ENCODE peak calls at places on chromosomes 3 and 15, in nine cellular contexts. R, N, J, M, A, H, B, L and Z are unnamed samples.

GRCh38 chr15:29636140-29636539 is 186.1 kb downstream of the TJP1 start:
- DNase-seq in B (no peak), L (no peak), J (no peak), H (no peak), N (no peak), A (no peak), M (no peak), R (no peak), Z (no peak)

GRCh38 chr3:111690242-111690641 is 95.1 kb upstream of the ZBED2 start:
- DNase-seq in B (no peak), L (peak), M (no peak), R (no peak), A (peak), H (no peak), J (no peak), N (no peak), Z (no peak)

GRCh38 chr3:179608931-179609720 is 4.5 kb downstream of the NDUFB5 start:
- DNase-seq in N (no peak), J (no peak), A (no peak), R (no peak), L (no peak), M (no peak), B (no peak), H (no peak), Z (no peak)

GRCh38 chr3:115713247-115713646 is 89.9 kb downstream of the GAP43 start:
- DNase-seq in H (no peak), N (no peak), M (peak), B (peak), R (no peak), L (peak), A (no peak), J (peak), Z (no peak)

GRCh38 chr3:123880998-123881561 is 3.1 kb downstream of the MYLK start:
- DNase-seq in A (no peak), L (peak), B (no peak), M (peak), J (no peak), N (no peak), R (no peak), H (no peak), Z (no peak)

GRCh38 chr3:169964176-169964575 is 2.4 kb upstream of the SEC62 start:
- DNase-seq in J (no peak), R (no peak), L (peak), A (no peak), N (no peak), B (no peak), H (no peak), M (peak), Z (no peak)

GRCh38 chr15:49323207-49323606 is 99.8 kb upstream of the FGF7 start:
- DNase-seq in N (no peak), B (no peak), J (no peak), R (no peak), H (no peak), A (no peak), M (no peak), L (no peak), Z (no peak)

GRCh38 chr3:84292113-84292512 is 666.7 kb upstream of the CADM2 start:
- DNase-seq in R (no peak), L (no peak), H (no peak), B (no peak), N (no peak), J (no peak), M (no peak), A (no peak), Z (peak)

GRCh38 chr15:97654677-97655076 is 305.8 kb upstream of the ARRDC4 start:
- DNase-seq in H (no peak), M (no peak), R (no peak), L (no peak), J (no peak), B (no peak), N (no peak), A (no peak), Z (no peak)

GRCh38 chr3:120743081-120743365 is 479 bp downstream of the GTF2E1 start:
- DNase-seq in N (no peak), H (no peak), M (peak), A (no peak), J (no peak), R (no peak), L (peak), B (no peak), Z (no peak)

GRCh38 chr3:55485208-55485791 is 1.8 kb downstream of the WNT5A start:
- DNase-seq in J (peak), L (peak), A (no peak), M (peak), H (peak), R (peak), B (peak), N (peak), Z (no peak)

GRCh38 chr3:114370537-114371174 is 76.8 kb downstream of the TIGIT start:
- DNase-seq in A (no peak), J (no peak), N (no peak), M (no peak), L (no peak), R (no peak), H (no peak), B (no peak), Z (no peak)

GRCh38 chr15:85759391-85759790 is 35.3 kb downstream of the KLHL25 start:
- DNase-seq in A (no peak), L (no peak), M (no peak), N (no peak), J (peak), R (no peak), H (no peak), B (no peak), Z (no peak)

GRCh38 chr3:177195941-177196472 is 1.3 kb downstream of the TBL1XR1 start:
- DNase-seq in J (no peak), R (no peak), N (peak), H (no peak), L (peak), A (no peak), B (no peak), M (no peak), Z (no peak)

GRCh38 chr3:106130384-106131084 is 261.7 kb upstream of the CBLB start:
- DNase-seq in A (peak), L (peak), M (peak), B (no peak), R (no peak), H (no peak), N (no peak), J (no peak), Z (no peak)

GRCh38 chr3:170054204-170054603 is 16.4 kb downstream of the GPR160 start:
- DNase-seq in M (peak), A (no peak), R (no peak), L (no peak), N (no peak), H (no peak), J (no peak), B (no peak), Z (no peak)

GRCh38 chr15:25469377-25469776 is 30.6 kb upstream of the UBE3A start:
- DNase-seq in B (no peak), A (no peak), L (no peak), N (no peak), R (no peak), M (peak), J (no peak), H (no peak), Z (peak)

GRCh38 chr15:35725353-35725752 is 179.4 kb upstream of the DPH6 start:
- DNase-seq in L (peak), H (no peak), J (no peak), B (no peak), N (no peak), R (no peak), A (no peak), M (peak), Z (no peak)

GRCh38 chr3:177604181-177604580 is 406.9 kb upstream of the TBL1XR1 start:
- DNase-seq in A (no peak), J (no peak), M (no peak), B (no peak), L (no peak), H (no peak), R (no peak), N (no peak), Z (no peak)

GRCh38 chr15:72796515-72797337 is 13.2 kb upstream of the ADPGK start:
- DNase-seq in A (no peak), B (peak), H (no peak), N (peak), J (peak), M (peak), R (peak), L (peak), Z (no peak)

GRCh38 chr15:76338555-76339301 is 2.2 kb downstream of the ISL2 start:
- DNase-seq in A (no peak), M (no peak), J (no peak), R (no peak), H (no peak), L (no peak), N (no peak), B (no peak), Z (no peak)

GRCh38 chr3:11132861-11133260 is 21.4 kb upstream of the HRH1 start:
- DNase-seq in L (no peak), N (no peak), B (no peak), R (no peak), H (no peak), J (no peak), M (no peak), A (no peak), Z (no peak)

GRCh38 chr3:169122407-169122806 is 541.1 kb downstream of the MECOM start:
- DNase-seq in N (no peak), H (no peak), B (no peak), M (no peak), L (no peak), R (no peak), J (no peak), A (no peak), Z (no peak)

GRCh38 chr3:187291512-187292132 is at the start of gene MASP1:
- DNase-seq in L (peak), H (no peak), M (no peak), N (no peak), R (no peak), B (peak), J (peak), A (no peak), Z (no peak)
- H3K4me3 ChIP-seq in L (peak), H (peak), M (no peak), N (no peak), R (peak), B (no peak), J (peak), A (peak), Z (no peak)

DNA sequence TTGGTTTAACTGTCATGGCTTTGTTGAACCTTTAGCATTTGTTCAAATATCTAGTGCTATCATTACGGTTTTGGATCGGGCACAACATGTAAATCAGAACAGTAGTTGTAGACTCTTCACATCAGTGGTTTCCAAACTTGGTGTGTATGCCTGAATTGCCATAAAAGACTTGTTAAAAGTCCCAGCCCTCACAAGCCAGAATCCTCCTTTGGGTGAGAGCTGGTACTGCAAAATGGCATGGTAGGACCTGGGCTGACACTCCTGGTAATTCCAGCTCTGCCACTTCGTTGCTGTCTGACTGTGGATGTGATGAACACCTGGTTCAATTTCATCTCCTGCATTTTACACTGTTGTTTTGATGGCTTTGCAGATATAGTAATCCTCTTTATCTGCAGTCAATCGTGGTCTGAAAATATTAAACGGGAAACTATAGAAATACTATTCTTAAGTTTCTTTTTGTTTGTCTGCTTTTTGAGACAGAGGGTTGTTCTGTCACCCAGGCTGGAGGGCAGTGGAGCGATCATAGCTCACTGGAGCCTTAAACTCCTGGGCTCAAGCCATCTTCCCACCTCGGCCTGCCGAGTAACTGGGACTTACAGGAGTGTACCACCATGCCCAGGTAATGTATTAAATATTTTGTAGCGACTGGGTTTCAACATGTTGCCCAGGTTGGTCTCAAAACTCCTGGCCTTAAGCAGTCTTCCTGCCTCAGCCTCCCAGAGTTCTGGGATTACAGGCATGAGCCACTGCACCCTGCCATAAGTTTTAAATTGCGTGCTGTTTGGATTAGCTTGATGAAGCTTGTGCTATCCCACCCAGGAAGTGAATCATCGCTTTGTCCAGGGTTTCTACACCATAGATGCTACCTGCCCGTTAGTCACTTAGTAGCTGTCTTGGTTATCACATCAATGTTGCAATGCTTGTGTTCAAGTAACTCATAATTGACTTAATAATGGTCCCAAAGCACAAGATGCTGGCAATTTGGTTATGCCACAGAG is 61.6 kb downstream of the RAB7A start:
- DNase-seq in J (no peak), L (peak), R (no peak), M (peak), H (no peak), B (no peak), A (no peak), N (peak), Z (peak)
- H3K4me3 ChIP-seq in J (no peak), L (no peak), R (no peak), M (no peak), H (no peak), B (no peak), A (no peak), N (peak), Z (no peak)

GRCh38 chr3:21751891-21752290 is 881 bp upstream of the ZNF385D start:
- DNase-seq in M (no peak), N (no peak), A (no peak), L (peak), H (no peak), J (no peak), R (no peak), B (no peak), Z (no peak)

GRCh38 chr3:21750831-21751391 is at the start of gene ZNF385D:
- DNase-seq in L (peak), J (peak), A (no peak), B (peak), R (peak), H (peak), M (peak), N (no peak), Z (no peak)

GRCh38 chr3:21745971-21746370 is 5.0 kb downstream of the ZNF385D start:
- DNase-seq in A (no peak), J (no peak), B (no peak), L (peak), M (peak), N (no peak), H (no peak), R (no peak), Z (no peak)

GRCh38 chr3:21750291-21750690 is 719 bp downstream of the ZNF385D start:
- DNase-seq in A (no peak), L (peak), B (no peak), J (no peak), M (peak), H (no peak), R (no peak), N (no peak), Z (no peak)

DNA sequence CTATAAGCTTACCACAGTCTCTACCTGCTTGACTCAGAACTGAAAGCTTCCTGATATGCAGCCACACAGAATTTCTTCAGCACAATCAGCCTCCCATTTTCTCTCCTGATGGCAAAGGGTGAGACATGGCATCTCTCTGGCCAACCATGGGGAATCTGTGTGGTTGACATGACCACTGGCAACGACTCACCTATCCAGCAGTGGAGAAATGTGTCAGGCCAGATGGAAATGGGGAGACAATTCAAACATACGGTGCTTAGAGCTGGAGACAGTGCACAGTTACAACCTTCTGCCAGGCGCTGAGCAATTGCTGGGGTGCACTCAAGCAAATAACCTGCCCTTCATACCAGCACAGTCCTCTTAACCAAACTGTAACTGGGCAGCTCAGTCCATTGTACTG is 3.6 kb downstream of the ZNF385D start:
- DNase-seq in J (no peak), L (peak), B (no peak), R (no peak), A (no peak), H (no peak), N (no peak), M (no peak), Z (no peak)
- H3K4me3 ChIP-seq in J (no peak), L (peak), B (peak), R (peak), A (no peak), H (peak), N (no peak), M (no peak), Z (no peak)

GRCh38 chr3:160886421-160886820 is 130.4 kb downstream of the PPM1L start:
- DNase-seq in A (no peak), L (no peak), J (no peak), N (no peak), M (no peak), H (no peak), R (no peak), B (no peak), Z (no peak)
- H3K4me3 ChIP-seq in A (no peak), L (no peak), J (no peak), N (no peak), M (no peak), H (no peak), R (no peak), B (no peak), Z (no peak)

GRCh38 chr3:183449391-183449790 is 21.0 kb upstream of the MCF2L2 start:
- DNase-seq in A (no peak), H (no peak), M (peak), N (no peak), L (peak), J (no peak), B (no peak), R (no peak), Z (no peak)

GRCh38 chr3:183447206-183448001 is 19.0 kb upstream of the MCF2L2 start:
- DNase-seq in H (peak), B (peak), R (peak), N (peak), J (peak), M (peak), A (no peak), L (peak), Z (peak)

GRCh38 chr3:183448369-183449128 is 20.1 kb upstream of the MCF2L2 start:
- DNase-seq in B (no peak), A (no peak), L (no peak), H (no peak), R (no peak), J (no peak), N (no peak), M (no peak), Z (no peak)

GRCh38 chr3:183446838-183447205 is 18.4 kb upstream of the MCF2L2 start:
- DNase-seq in B (no peak), N (no peak), A (no peak), R (no peak), J (no peak), H (no peak), M (no peak), L (no peak), Z (no peak)

GRCh38 chr3:183449791-183450190 is 21.4 kb upstream of the MCF2L2 start:
- DNase-seq in H (no peak), M (no peak), J (no peak), N (no peak), R (no peak), A (no peak), L (no peak), B (no peak), Z (no peak)
- H3K4me3 ChIP-seq in H (no peak), M (no peak), J (no peak), N (no peak), R (no peak), A (no peak), L (no peak), B (peak), Z (no peak)

DNA sequence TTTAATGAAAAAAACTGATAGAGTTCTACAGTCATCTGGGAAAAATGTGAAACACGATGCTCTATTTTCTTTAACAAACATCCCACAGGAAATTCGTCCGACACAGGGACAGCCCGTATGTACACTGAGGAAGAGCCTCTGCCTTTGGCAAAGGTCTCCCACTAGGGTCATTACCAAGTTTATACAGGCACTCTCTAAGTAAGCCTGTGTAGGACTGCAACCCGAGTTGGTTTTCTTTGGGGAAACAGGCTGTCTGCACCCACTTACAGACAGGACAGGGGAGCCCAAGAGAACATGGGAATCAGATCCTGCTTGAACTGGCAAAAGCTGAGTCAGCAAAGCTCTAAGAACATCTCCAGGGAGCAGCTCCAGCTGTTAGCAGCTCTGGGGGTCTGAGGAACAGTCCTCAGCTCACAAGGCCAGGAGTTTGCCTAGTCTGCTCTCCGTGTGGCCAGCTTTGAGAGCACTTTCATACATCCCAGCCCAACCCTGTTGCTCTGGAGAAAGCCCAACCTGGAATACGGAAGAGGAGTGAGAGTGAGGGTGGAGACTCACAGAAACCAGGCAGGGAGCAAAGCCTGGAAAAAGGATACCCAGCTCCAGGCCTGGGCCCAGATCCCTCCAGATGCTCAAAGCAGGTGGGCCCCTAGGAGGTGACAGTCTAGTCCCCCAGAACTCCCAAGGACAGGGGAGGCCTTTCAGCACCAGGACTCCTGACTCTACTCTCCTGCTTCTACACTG is 1.9 kb downstream of the TBC1D2B start:
- DNase-seq in J (no peak), N (no peak), H (peak), R (peak), M (peak), L (peak), A (no peak), B (no peak), Z (no peak)
- H3K4me3 ChIP-seq in J (peak), N (peak), H (peak), R (peak), M (peak), L (peak), A (peak), B (peak), Z (peak)

GRCh38 chr15:26844901-26845300 is 22.0 kb upstream of the GABRA5 start:
- DNase-seq in B (no peak), L (no peak), A (no peak), H (no peak), N (no peak), R (no peak), J (no peak), M (no peak), Z (no peak)
- H3K4me3 ChIP-seq in B (no peak), L (no peak), A (no peak), H (no peak), N (no peak), R (no peak), J (no peak), M (no peak), Z (no peak)

DNA sequence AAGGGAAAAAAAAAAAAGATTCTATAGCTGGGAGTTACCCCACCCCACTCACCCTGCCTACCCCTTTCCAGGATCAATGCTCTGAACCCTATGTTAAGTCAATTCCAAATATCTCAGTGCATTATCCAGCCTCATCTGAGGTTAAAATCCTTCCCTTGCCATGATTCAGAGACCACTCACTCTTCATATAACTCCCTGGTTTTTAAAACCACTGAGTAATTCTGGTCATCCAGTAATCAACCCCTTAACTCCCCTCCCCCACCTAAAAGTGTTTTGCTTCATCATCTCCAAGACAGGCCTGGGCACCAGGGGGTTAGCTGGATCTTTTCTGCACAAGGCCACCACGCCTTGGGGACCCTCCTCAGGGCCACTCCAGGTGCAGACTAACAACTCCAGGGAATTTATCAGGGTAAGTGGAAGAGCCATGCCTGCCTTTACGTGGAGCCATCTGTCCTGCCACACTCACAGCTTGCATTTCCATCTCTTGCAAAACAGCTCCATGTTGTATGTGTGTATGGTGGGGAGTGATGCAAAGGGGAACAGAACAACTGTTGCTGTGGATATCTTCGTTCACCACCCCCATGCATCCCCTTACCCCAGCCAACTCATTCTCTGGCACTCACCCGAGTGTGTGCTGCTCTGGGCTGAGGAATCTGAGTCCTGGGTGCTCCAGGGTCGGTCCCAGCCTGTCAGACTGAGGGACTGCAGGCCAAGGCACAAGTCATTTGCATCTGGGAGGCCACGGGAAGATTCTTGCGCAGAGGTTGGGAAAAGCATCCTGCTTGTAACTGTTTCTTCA is 30.7 kb upstream of the RPS17 start:
- DNase-seq in L (peak), J (no peak), B (no peak), N (no peak), H (no peak), R (no peak), M (no peak), A (no peak), Z (no peak)
- H3K4me3 ChIP-seq in L (peak), J (no peak), B (peak), N (no peak), H (peak), R (peak), M (no peak), A (peak), Z (no peak)